ENCODE peak calls at places on chromosomes 3 and 15, in nine cellular contexts. B is stromal cell of bone marrow; K is CD4-positive, alpha-beta T cell; T is renal cortical epithelial cell; S is ELR; D is stimulated activated CD4-positive, alpha-beta T cell treated with anti-CD3 and anti-CD28 coated beads, TNF-alpha, amount 100 ng/mL, for 24 hours; L is hippocampal formation; F is G401; A is DMS79 treated with DMSO at 0.1 percent for 48 hours. Z is an unnamed sample.
A peak's percentile ranks its signal among the peaks of the same experiment; 100 is the strongest.

GRCh38 chr3:122975163-122975923 is 52.2 kb downstream of the SEMA5B start:
- DNase-seq in B (no peak), K (no peak), T (peak; percentile 82), S (peak; percentile 66), D (peak; percentile 6), L (no peak), F (no peak), A (peak; percentile 74), Z (peak; percentile 87)

GRCh38 chr3:195411831-195412230 is 31.0 kb downstream of the ACAP2 start:
- DNase-seq in B (peak; percentile 52), K (no peak), T (no peak), S (no peak), D (no peak), L (no peak), F (no peak), A (no peak), Z (no peak)

GRCh38 chr3:13788522-13789424 is 91.1 kb downstream of the WNT7A start:
- DNase-seq in B (no peak), K (no peak), T (no peak), S (peak; percentile 9), D (no peak), L (peak; percentile 49), F (no peak), A (no peak), Z (no peak)

GRCh38 chr15:63978511-63979226 is 67.6 kb downstream of the DAPK2 start:
- DNase-seq in B (no peak), K (no peak), T (no peak), S (no peak), D (no peak), L (no peak), F (peak; percentile 58), A (no peak), Z (no peak)

GRCh38 chr15:77630956-77631789 is 1.5 kb downstream of the LINGO1 start:
- DNase-seq in B (no peak), K (no peak), T (peak; percentile 10), S (no peak), D (no peak), L (peak; percentile 82), F (peak; percentile 78), A (no peak), Z (no peak)

GRCh38 chr3:163664466-163664865 is 1413.8 kb downstream of the SI start:
- DNase-seq in B (no peak), K (no peak), T (no peak), S (peak; percentile 42), D (no peak), L (no peak), F (no peak), A (no peak), Z (no peak)

GRCh38 chr15:88537591-88538317 is 8.7 kb downstream of the DET1 start:
- DNase-seq in B (no peak), K (no peak), T (no peak), S (no peak), D (no peak), L (no peak), F (no peak), A (no peak), Z (no peak)

GRCh38 chr3:62875103-62876002 is at the start of gene CADPS:
- DNase-seq in B (no peak), K (no peak), T (no peak), S (no peak), D (no peak), L (peak; percentile 27), F (peak; percentile 91), A (peak; percentile 25), Z (no peak)

GRCh38 chr15:39317225-39317624 is 263.7 kb upstream of the THBS1 start:
- DNase-seq in B (no peak), K (no peak), T (no peak), S (no peak), D (no peak), L (no peak), F (no peak), A (no peak), Z (no peak)

GRCh38 chr3:29011441-29011840 is 269.4 kb upstream of the RBMS3 start:
- DNase-seq in B (no peak), K (no peak), T (no peak), S (no peak), D (no peak), L (peak; percentile 9), F (no peak), A (no peak), Z (no peak)

GRCh38 chr15:75786564-75786925 is 56.7 kb upstream of the UBE2Q2 start:
- DNase-seq in B (no peak), K (no peak), T (no peak), S (no peak), D (no peak), L (no peak), F (no peak), A (no peak), Z (no peak)

GRCh38 chr15:58314593-58315216 is 117.1 kb upstream of the LIPC start:
- DNase-seq in B (no peak), K (no peak), T (no peak), S (no peak), D (no peak), L (no peak), F (no peak), A (peak; percentile 15), Z (no peak)

GRCh38 chr3:46490338-46491084 is 7.3 kb upstream of the RTP3 start:
- DNase-seq in B (peak; percentile 66), K (no peak), T (no peak), S (peak; percentile 77), D (no peak), L (no peak), F (no peak), A (no peak), Z (no peak)

GRCh38 chr15:58224068-58224467 is 85.9 kb downstream of the AQP9 start:
- DNase-seq in B (no peak), K (no peak), T (peak; percentile 82), S (no peak), D (no peak), L (peak; percentile 19), F (no peak), A (no peak), Z (no peak)

GRCh38 chr3:64399205-64399800 is 174.0 kb upstream of the PRICKLE2 start:
- DNase-seq in B (peak; percentile 51), K (no peak), T (peak; percentile 67), S (peak; percentile 76), D (no peak), L (peak; percentile 59), F (peak; percentile 33), A (peak; percentile 14), Z (no peak)

GRCh38 chr3:10160346-10160745 is 4.4 kb upstream of the IRAK2 start:
- DNase-seq in B (peak; percentile 61), K (no peak), T (peak; percentile 52), S (no peak), D (no peak), L (no peak), F (no peak), A (no peak), Z (no peak)

GRCh38 chr3:46113608-46114007 is 86.3 kb upstream of the XCR1 start:
- DNase-seq in B (no peak), K (no peak), T (peak; percentile 27), S (peak; percentile 87), D (no peak), L (no peak), F (no peak), A (no peak), Z (no peak)

GRCh38 chr3:41163399-41163798 is 35.9 kb upstream of the CTNNB1 start:
- DNase-seq in B (no peak), K (no peak), T (no peak), S (no peak), D (no peak), L (no peak), F (no peak), A (no peak), Z (no peak)

GRCh38 chr3:155870945-155871745 is 695 bp downstream of the GMPS start:
- DNase-seq in B (no peak), K (peak; percentile 23), T (no peak), S (peak; percentile 65), D (peak; percentile 48), L (no peak), F (peak; percentile 44), A (peak; percentile 53), Z (peak; percentile 51)

GRCh38 chr3:120102674-120103073 is 8.4 kb upstream of the GSK3B start:
- DNase-seq in B (no peak), K (no peak), T (no peak), S (no peak), D (no peak), L (no peak), F (peak; percentile 90), A (peak; percentile 89), Z (no peak)

GRCh38 chr15:95669146-95669922 is 661.2 kb upstream of the NR2F2 start:
- DNase-seq in B (no peak), K (no peak), T (no peak), S (no peak), D (no peak), L (no peak), F (no peak), A (no peak), Z (peak; percentile 12)

GRCh38 chr3:181176610-181177009 is 187.1 kb upstream of the DNAJC19 start:
- DNase-seq in B (peak; percentile 29), K (no peak), T (peak; percentile 51), S (peak; percentile 35), D (peak; percentile 14), L (peak; percentile 68), F (peak; percentile 36), A (no peak), Z (no peak)

GRCh38 chr3:79233431-79234060 is 534.3 kb downstream of the ROBO1 start:
- DNase-seq in B (no peak), K (no peak), T (no peak), S (no peak), D (no peak), L (no peak), F (no peak), A (no peak), Z (no peak)

GRCh38 chr3:1350885-1351284 is 258.1 kb downstream of the CNTN6 start:
- DNase-seq in B (no peak), K (no peak), T (no peak), S (no peak), D (no peak), L (no peak), F (no peak), A (no peak), Z (no peak)

GRCh38 chr3:126535636-126536035 is 11.7 kb downstream of the CHST13 start:
- DNase-seq in B (no peak), K (no peak), T (no peak), S (no peak), D (no peak), L (no peak), F (no peak), A (no peak), Z (no peak)

GRCh38 chr3:70849911-70850699 is 537.7 kb upstream of the MDFIC2 start:
- DNase-seq in B (peak; percentile 87), K (no peak), T (peak; percentile 65), S (peak; percentile 94), D (no peak), L (no peak), F (no peak), A (no peak), Z (no peak)